ENCODE peak calls at places on chromosomes 12 and 14, in four cellular contexts. H is H1, T is fibroblast of the aortic adventitia, B is bronchial epithelial cell. K is an unnamed sample.

GRCh38 chr12:109581856-109582255 is 8.3 kb downstream of the MVK start:
- DNase-seq in H (no peak), T (peak), B (peak), K (peak)

GRCh38 chr14:88669346-88669745 is 106.5 kb downstream of the ZC3H14 start:
- DNase-seq in T (no peak), H (no peak), B (no peak), K (no peak)

GRCh38 chr14:105092912-105093425 is 27.7 kb upstream of the GPR132 start:
- DNase-seq in B (no peak), T (peak), H (peak), K (peak)

GRCh38 chr14:33932526-33933292 is 18.2 kb downstream of the EGLN3 start:
- DNase-seq in B (no peak), T (no peak), H (no peak), K (peak)

GRCh38 chr12:4308334-4308960 is 12.6 kb upstream of the TIGAR start:
- DNase-seq in B (no peak), H (no peak), T (no peak), K (no peak)

GRCh38 chr14:80215756-80216581 is 4.7 kb upstream of the DIO2 start:
- DNase-seq in B (peak), H (no peak), T (peak), K (peak)

GRCh38 chr14:77123381-77124344 is 17.9 kb downstream of the ZDHHC22 start:
- DNase-seq in H (no peak), B (peak), T (no peak), K (no peak)

GRCh38 chr12:132858727-132859266 is 28.6 kb downstream of the CHFR start:
- DNase-seq in B (peak), H (no peak), T (no peak), K (no peak)

GRCh38 chr14:61860294-61860918 is 98.2 kb downstream of the SNAPC1 start:
- DNase-seq in T (peak), B (peak), H (peak), K (peak)

GRCh38 chr14:92513204-92513965 is at the start of gene RIN3:
- DNase-seq in T (peak), B (no peak), H (peak), K (peak)

GRCh38 chr14:63833728-63834127 is 19.1 kb upstream of the SYNE2 start:
- DNase-seq in B (no peak), T (no peak), H (no peak), K (peak)

GRCh38 chr12:62783881-62784280 is 151.1 kb downstream of the PPM1H start:
- DNase-seq in B (no peak), T (no peak), H (no peak), K (no peak)

GRCh38 chr14:25049559-25050493 is at the start of gene STXBP6:
- DNase-seq in H (peak), T (peak), B (no peak), K (peak)

GRCh38 chr12:11542599-11542998 is 106.9 kb upstream of the ETV6 start:
- DNase-seq in B (no peak), H (no peak), T (no peak), K (no peak)

GRCh38 chr12:122544537-122544936 is 17.5 kb downstream of the KNTC1 start:
- DNase-seq in H (no peak), T (no peak), B (no peak), K (no peak)

GRCh38 chr12:49646331-49646830 is 23.0 kb downstream of the PRPF40B start:
- DNase-seq in T (no peak), H (no peak), B (no peak), K (no peak)

GRCh38 chr14:100121643-100122480 is 37.6 kb downstream of the DEGS2 start:
- DNase-seq in H (no peak), B (no peak), T (no peak), K (no peak)
- TF ChIP-seq CTCF in H (no peak), B (no peak), T (no peak), K (no peak)

DNA sequence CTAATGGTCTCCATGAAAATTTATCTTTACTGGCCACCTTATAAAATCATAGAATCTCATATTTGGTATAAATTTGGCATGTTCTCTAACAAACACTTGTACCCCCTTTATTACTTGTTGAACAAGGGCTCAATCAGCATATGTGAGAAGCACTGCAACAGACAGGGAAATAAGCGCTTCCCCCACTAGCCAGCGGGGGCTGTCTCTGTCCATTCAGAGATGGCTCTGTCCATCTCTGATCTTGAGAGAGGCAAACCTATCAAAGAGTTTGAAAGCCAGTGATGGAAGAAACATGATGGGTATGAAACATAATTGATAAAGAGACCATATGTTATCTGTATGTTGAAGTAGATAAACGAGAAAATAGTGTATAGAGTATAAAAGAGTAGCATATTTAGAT is 326.8 kb downstream of the PDZRN4 start:
- DNase-seq in H (no peak), B (no peak), T (no peak), K (peak)
- TF ChIP-seq CTCF in H (peak), B (no peak), T (no peak), K (peak)

GRCh38 chr14:99462211-99462610 is 18.4 kb downstream of the SETD3 start:
- DNase-seq in H (peak), B (peak), T (no peak), K (no peak)

GRCh38 chr14:99463974-99464373 is 16.7 kb downstream of the SETD3 start:
- DNase-seq in H (no peak), B (no peak), T (no peak), K (no peak)

GRCh38 chr14:99461411-99461810 is 19.2 kb downstream of the SETD3 start:
- DNase-seq in B (no peak), T (no peak), H (peak), K (no peak)

GRCh38 chr14:99459491-99460100 is 21.1 kb downstream of the SETD3 start:
- DNase-seq in H (no peak), T (peak), B (no peak), K (no peak)

GRCh38 chr14:99460793-99461192 is 19.9 kb downstream of the SETD3 start:
- DNase-seq in T (no peak), H (peak), B (peak), K (peak)
- TF ChIP-seq CTCF in T (no peak), H (no peak), B (no peak), K (no peak)

DNA sequence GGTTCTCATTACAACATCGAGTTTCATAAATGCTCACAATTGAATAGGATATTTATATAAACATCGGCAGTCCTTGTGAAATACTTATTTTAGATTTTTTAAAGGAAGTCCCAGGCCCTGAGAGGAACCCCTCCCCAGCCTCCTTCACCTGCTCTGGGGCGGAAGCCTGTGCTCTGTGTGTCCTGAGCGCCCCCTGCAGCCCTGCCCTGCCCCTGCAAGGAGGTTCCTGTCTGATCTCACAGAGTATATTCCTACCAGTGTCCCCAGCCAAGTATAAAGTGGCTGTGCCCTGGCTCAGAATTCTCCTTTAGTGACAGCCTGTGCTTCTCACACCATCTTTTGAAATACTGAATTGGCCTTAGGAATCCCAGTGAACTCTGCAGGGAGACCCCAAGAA is 659.5 kb downstream of the TMEM121 start:
- DNase-seq in H (no peak), T (no peak), B (no peak), K (no peak)
- TF ChIP-seq CTCF in H (no peak), T (no peak), B (no peak), K (no peak)

GRCh38 chr14:35760143-35760542 is 49.0 kb downstream of the RALGAPA1 start:
- DNase-seq in B (no peak), T (no peak), H (no peak), K (no peak)
- TF ChIP-seq CTCF in B (no peak), T (no peak), H (no peak), K (no peak)

GRCh38 chr12:121522962-121523361 is 57.9 kb downstream of the KDM2B start:
- DNase-seq in H (no peak), T (no peak), B (no peak), K (no peak)
- TF ChIP-seq CTCF in H (no peak), T (no peak), B (no peak), K (no peak)

GRCh38 chr12:90010089-90010488 is 301.5 kb upstream of the ATP2B1 start:
- DNase-seq in T (no peak), H (no peak), B (peak), K (peak)
- TF ChIP-seq CTCF in T (no peak), H (no peak), B (peak), K (peak)